ENCODE peak calls at places on chromosome 17, in seven cellular contexts. One of them, this sample, is unnamed.

GRCh38 chr17:46108120-46108519 is 85.1 kb downstream of the KANSL1 start:
- DNase-seq in sigmoid colon: no peak
- DNase-seq in transverse colon: no peak
- DNase-seq in H1: no peak
- DNase-seq in stomach: no peak
- DNase-seq in HepG2: peak; percentile 68
- DNase-seq in esophagus muscularis mucosa: no peak
- DNase-seq in this sample: no peak

GRCh38 chr17:74305865-74306654 is 20.0 kb upstream of the KIF19 start:
- DNase-seq in sigmoid colon: no peak
- DNase-seq in transverse colon: no peak
- DNase-seq in H1: no peak
- DNase-seq in stomach: no peak
- DNase-seq in HepG2: no peak
- DNase-seq in esophagus muscularis mucosa: no peak
- DNase-seq in this sample: no peak

GRCh38 chr17:20009052-20009301 is 182 bp upstream of the SPECC1 start:
- DNase-seq in sigmoid colon: no peak
- DNase-seq in transverse colon: no peak
- DNase-seq in H1: no peak
- DNase-seq in stomach: no peak
- DNase-seq in HepG2: no peak
- DNase-seq in esophagus muscularis mucosa: no peak
- DNase-seq in this sample: no peak

GRCh38 chr17:66716236-66717026 is 118.5 kb upstream of the CACNG5 start:
- DNase-seq in sigmoid colon: no peak
- DNase-seq in transverse colon: no peak
- DNase-seq in H1: no peak
- DNase-seq in stomach: no peak
- DNase-seq in HepG2: no peak
- DNase-seq in esophagus muscularis mucosa: no peak
- DNase-seq in this sample: no peak

GRCh38 chr17:7280519-7281073 is 922 bp upstream of the SLC2A4 start:
- DNase-seq in sigmoid colon: peak; percentile 91
- DNase-seq in transverse colon: peak; percentile 91
- DNase-seq in H1: peak; percentile 97
- DNase-seq in stomach: peak; percentile 87
- DNase-seq in HepG2: peak; percentile 79
- DNase-seq in esophagus muscularis mucosa: peak; percentile 96
- DNase-seq in this sample: peak; percentile 70

GRCh38 chr17:80103061-80103481 is 1.7 kb downstream of the GAA start:
- DNase-seq in sigmoid colon: no peak
- DNase-seq in transverse colon: no peak
- DNase-seq in H1: no peak
- DNase-seq in stomach: no peak
- DNase-seq in HepG2: no peak
- DNase-seq in esophagus muscularis mucosa: no peak
- DNase-seq in this sample: no peak

GRCh38 chr17:72977768-72978417 is 114.6 kb downstream of the SLC39A11 start:
- DNase-seq in sigmoid colon: no peak
- DNase-seq in transverse colon: no peak
- DNase-seq in H1: no peak
- DNase-seq in stomach: no peak
- DNase-seq in HepG2: no peak
- DNase-seq in esophagus muscularis mucosa: no peak
- DNase-seq in this sample: no peak

GRCh38 chr17:30153463-30153862 is 36.8 kb downstream of the NSRP1 start:
- DNase-seq in sigmoid colon: no peak
- DNase-seq in transverse colon: no peak
- DNase-seq in H1: no peak
- DNase-seq in stomach: no peak
- DNase-seq in HepG2: no peak
- DNase-seq in esophagus muscularis mucosa: no peak
- DNase-seq in this sample: no peak

GRCh38 chr17:36994438-36994837 is 45.7 kb downstream of the AATF start:
- DNase-seq in sigmoid colon: no peak
- DNase-seq in transverse colon: no peak
- DNase-seq in H1: no peak
- DNase-seq in stomach: no peak
- DNase-seq in HepG2: no peak
- DNase-seq in esophagus muscularis mucosa: no peak
- DNase-seq in this sample: no peak

GRCh38 chr17:76151896-76152454 is 10.9 kb upstream of the FOXJ1 start:
- DNase-seq in sigmoid colon: no peak
- DNase-seq in transverse colon: no peak
- DNase-seq in H1: no peak
- DNase-seq in stomach: no peak
- DNase-seq in HepG2: no peak
- DNase-seq in esophagus muscularis mucosa: no peak
- DNase-seq in this sample: no peak

DNA sequence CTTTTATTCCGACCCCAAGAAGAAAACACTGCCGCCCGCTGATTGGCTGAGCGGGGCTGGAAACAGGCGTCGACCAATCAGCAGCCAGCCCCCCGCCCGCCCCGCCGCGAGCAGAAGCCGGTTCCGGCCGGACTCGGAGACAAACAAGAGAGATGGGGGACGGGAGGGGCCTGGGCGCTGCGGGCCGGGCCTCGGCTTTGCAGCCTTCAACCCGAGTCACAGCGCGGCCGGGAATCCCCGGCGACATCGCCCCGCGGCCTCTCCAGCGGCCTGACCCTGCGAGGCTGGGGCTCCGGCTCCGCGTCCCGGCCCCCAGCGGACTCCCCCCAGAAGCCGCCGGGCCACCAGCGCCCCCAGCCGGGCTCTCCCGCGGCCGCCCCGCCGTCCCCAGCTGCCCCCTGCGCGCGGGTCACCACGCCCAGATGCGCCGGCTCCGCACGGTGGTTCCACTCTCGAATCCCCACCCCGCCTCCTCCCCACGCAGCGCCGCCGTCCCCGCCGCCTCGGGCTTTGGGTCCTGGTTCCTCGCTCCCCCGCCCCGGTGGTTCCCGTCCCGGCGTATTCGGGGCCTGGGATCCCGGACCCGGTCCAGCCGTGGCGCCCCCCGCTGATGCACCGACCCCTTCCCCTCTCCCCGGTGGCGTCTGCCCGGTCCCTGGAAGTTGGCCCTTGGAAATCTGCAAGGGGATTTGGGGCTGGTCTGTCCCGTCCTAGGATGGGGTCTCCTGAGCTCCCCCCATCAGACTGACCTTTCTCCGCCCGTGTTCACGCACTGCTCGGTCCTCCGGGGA is 417 bp upstream of the SLC43A2 start:
- DNase-seq in sigmoid colon: peak; percentile 97
- DNase-seq in transverse colon: peak; percentile 95
- DNase-seq in H1: peak; percentile 95
- DNase-seq in stomach: peak; percentile 95
- DNase-seq in HepG2: peak; percentile 91
- DNase-seq in esophagus muscularis mucosa: peak; percentile 99
- DNase-seq in this sample: peak; percentile 95
- TF ChIP-seq EP300 in sigmoid colon: peak; percentile 18
- TF ChIP-seq EP300 in transverse colon: no peak
- TF ChIP-seq EP300 in H1: no peak
- TF ChIP-seq EP300 in stomach: no peak
- TF ChIP-seq EP300 in HepG2: no peak
- TF ChIP-seq EP300 in esophagus muscularis mucosa: no peak
- TF ChIP-seq EP300 in this sample: peak; percentile 78

DNA sequence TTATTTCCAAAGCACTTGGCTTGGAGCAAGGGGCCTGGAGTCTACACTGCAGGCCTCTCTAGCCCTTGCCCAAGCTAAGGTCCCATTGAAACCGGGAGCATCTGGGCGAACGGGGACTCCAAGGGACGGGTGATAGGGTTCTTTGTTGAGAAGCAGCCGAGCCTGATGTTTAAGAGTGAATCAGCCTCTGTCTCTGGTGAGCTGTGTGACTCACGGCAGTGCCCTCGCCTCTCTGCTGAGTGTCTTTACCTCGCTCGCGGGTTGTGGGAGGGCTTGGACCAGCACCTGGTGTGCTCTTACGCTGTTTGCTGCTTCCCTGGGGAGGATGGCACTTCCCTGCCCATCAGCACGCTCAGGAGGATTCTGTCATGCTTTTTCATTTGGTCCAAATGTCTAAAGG is 1.3 kb downstream of the HGS start:
- DNase-seq in sigmoid colon: no peak
- DNase-seq in transverse colon: no peak
- DNase-seq in H1: no peak
- DNase-seq in stomach: no peak
- DNase-seq in HepG2: no peak
- DNase-seq in esophagus muscularis mucosa: no peak
- DNase-seq in this sample: no peak
- H3K4me3 ChIP-seq in sigmoid colon: peak overlapping the region; percentile 92
- H3K4me3 ChIP-seq in transverse colon: peak overlapping the region; percentile 99
- H3K4me3 ChIP-seq in H1: no peak overlapping the region
- H3K4me3 ChIP-seq in stomach: peak overlapping the region; percentile 100
- H3K4me3 ChIP-seq in HepG2: peak overlapping the region; percentile 94
- H3K4me3 ChIP-seq in esophagus muscularis mucosa: peak overlapping the region; percentile 69
- H3K4me3 ChIP-seq in this sample: peak overlapping the region; percentile 80

GRCh38 chr17:31579265-31579664 is 187.8 kb downstream of the RAB11FIP4 start:
- DNase-seq in sigmoid colon: no peak
- DNase-seq in transverse colon: no peak
- DNase-seq in H1: no peak
- DNase-seq in stomach: peak; percentile 40
- DNase-seq in HepG2: no peak
- DNase-seq in esophagus muscularis mucosa: no peak
- DNase-seq in this sample: no peak

GRCh38 chr17:31581491-31581890 is 190.0 kb downstream of the RAB11FIP4 start:
- DNase-seq in sigmoid colon: no peak
- DNase-seq in transverse colon: no peak
- DNase-seq in H1: no peak
- DNase-seq in stomach: peak; percentile 64
- DNase-seq in HepG2: no peak
- DNase-seq in esophagus muscularis mucosa: no peak
- DNase-seq in this sample: no peak

GRCh38 chr17:31582151-31582907 is 190.9 kb downstream of the RAB11FIP4 start:
- DNase-seq in sigmoid colon: peak; percentile 83
- DNase-seq in transverse colon: peak; percentile 52
- DNase-seq in H1: no peak
- DNase-seq in stomach: peak; percentile 66
- DNase-seq in HepG2: no peak
- DNase-seq in esophagus muscularis mucosa: no peak
- DNase-seq in this sample: no peak

GRCh38 chr17:31581022-31581483 is 189.6 kb downstream of the RAB11FIP4 start:
- DNase-seq in sigmoid colon: peak; percentile 92
- DNase-seq in transverse colon: peak; percentile 59
- DNase-seq in H1: no peak
- DNase-seq in stomach: peak; percentile 90
- DNase-seq in HepG2: no peak
- DNase-seq in esophagus muscularis mucosa: no peak
- DNase-seq in this sample: no peak

GRCh38 chr17:31580331-31581021 is 189.0 kb downstream of the RAB11FIP4 start:
- DNase-seq in sigmoid colon: no peak
- DNase-seq in transverse colon: no peak
- DNase-seq in H1: no peak
- DNase-seq in stomach: peak; percentile 44
- DNase-seq in HepG2: no peak
- DNase-seq in esophagus muscularis mucosa: no peak
- DNase-seq in this sample: no peak
- H3K27ac ChIP-seq in sigmoid colon: peak overlapping the region; percentile 79
- H3K27ac ChIP-seq in transverse colon: peak overlapping the region; percentile 66
- H3K27ac ChIP-seq in H1: no peak overlapping the region
- H3K27ac ChIP-seq in stomach: peak overlapping the region; percentile 87
- H3K27ac ChIP-seq in HepG2: no peak overlapping the region
- H3K27ac ChIP-seq in esophagus muscularis mucosa: peak overlapping the region; percentile 87
- H3K27ac ChIP-seq in this sample: no peak overlapping the region

GRCh38 chr17:33809748-33810147 is 445.3 kb upstream of the CCL2 start:
- DNase-seq in sigmoid colon: no peak
- DNase-seq in transverse colon: no peak
- DNase-seq in H1: no peak
- DNase-seq in stomach: no peak
- DNase-seq in HepG2: no peak
- DNase-seq in esophagus muscularis mucosa: no peak
- DNase-seq in this sample: no peak

GRCh38 chr17:33814852-33815251 is 440.2 kb upstream of the CCL2 start:
- DNase-seq in sigmoid colon: no peak
- DNase-seq in transverse colon: no peak
- DNase-seq in H1: no peak
- DNase-seq in stomach: no peak
- DNase-seq in HepG2: no peak
- DNase-seq in esophagus muscularis mucosa: no peak
- DNase-seq in this sample: no peak

GRCh38 chr17:33811006-33811760 is 443.9 kb upstream of the CCL2 start:
- DNase-seq in sigmoid colon: no peak
- DNase-seq in transverse colon: no peak
- DNase-seq in H1: no peak
- DNase-seq in stomach: no peak
- DNase-seq in HepG2: no peak
- DNase-seq in esophagus muscularis mucosa: no peak
- DNase-seq in this sample: no peak

GRCh38 chr17:33816842-33817241 is 438.2 kb upstream of the CCL2 start:
- DNase-seq in sigmoid colon: no peak
- DNase-seq in transverse colon: no peak
- DNase-seq in H1: no peak
- DNase-seq in stomach: no peak
- DNase-seq in HepG2: no peak
- DNase-seq in esophagus muscularis mucosa: no peak
- DNase-seq in this sample: no peak

GRCh38 chr17:33811984-33812383 is 443.1 kb upstream of the CCL2 start:
- DNase-seq in sigmoid colon: no peak
- DNase-seq in transverse colon: peak; percentile 8
- DNase-seq in H1: no peak
- DNase-seq in stomach: no peak
- DNase-seq in HepG2: no peak
- DNase-seq in esophagus muscularis mucosa: no peak
- DNase-seq in this sample: no peak
- TF ChIP-seq EP300 in sigmoid colon: no peak
- TF ChIP-seq EP300 in transverse colon: no peak
- TF ChIP-seq EP300 in H1: no peak
- TF ChIP-seq EP300 in stomach: no peak
- TF ChIP-seq EP300 in HepG2: no peak
- TF ChIP-seq EP300 in esophagus muscularis mucosa: no peak
- TF ChIP-seq EP300 in this sample: no peak

DNA sequence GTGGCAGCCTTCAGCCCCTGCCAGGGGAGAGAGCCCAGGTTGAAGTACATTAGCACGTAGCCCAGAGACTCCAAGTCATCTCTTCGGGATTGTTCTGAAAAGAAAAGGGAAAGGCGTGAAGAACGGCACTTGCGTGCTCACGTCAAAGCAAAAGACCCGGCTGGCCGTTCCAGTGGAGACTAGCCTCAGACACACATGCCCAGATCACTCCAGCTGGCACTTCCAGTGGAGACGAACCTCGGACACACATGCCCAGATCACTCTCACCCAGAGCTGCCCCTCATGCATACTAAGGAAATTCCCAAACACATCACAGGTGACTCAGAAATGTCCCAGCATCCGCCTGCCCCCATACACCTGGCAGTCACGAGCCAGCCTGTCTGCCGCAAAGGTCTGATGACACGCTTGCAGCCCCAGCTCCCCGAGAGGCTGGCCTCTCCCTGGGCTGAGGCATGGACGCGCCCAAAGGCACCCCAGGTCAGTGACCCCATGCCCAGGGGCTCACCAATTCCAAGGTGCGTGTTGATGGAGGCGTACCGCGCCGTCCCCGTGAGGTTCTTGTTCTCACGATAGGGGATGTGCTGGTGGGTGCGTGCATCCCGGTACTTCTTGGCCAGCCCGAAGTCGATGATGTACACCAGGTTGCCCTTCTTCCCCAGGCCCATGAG is 20.9 kb downstream of the CSNK1D start:
- DNase-seq in sigmoid colon: no peak
- DNase-seq in transverse colon: no peak
- DNase-seq in H1: no peak
- DNase-seq in stomach: no peak
- DNase-seq in HepG2: no peak
- DNase-seq in esophagus muscularis mucosa: no peak
- DNase-seq in this sample: no peak
- H3K4me3 ChIP-seq in sigmoid colon: no peak overlapping the region
- H3K4me3 ChIP-seq in transverse colon: no peak overlapping the region
- H3K4me3 ChIP-seq in H1: no peak overlapping the region
- H3K4me3 ChIP-seq in stomach: no peak overlapping the region
- H3K4me3 ChIP-seq in HepG2: no peak overlapping the region
- H3K4me3 ChIP-seq in esophagus muscularis mucosa: no peak overlapping the region
- H3K4me3 ChIP-seq in this sample: no peak overlapping the region

This sample was measured in tibial nerve.